ENCODE peak calls at places on chromosome 22, in six cellular contexts. One of them, this sample, is unnamed. For H3K4me1 and H3K9me3, the result is how much of the 10 kb centered on the place peaks cover.

GRCh38 chr22:20273720-20274119 is 5.6 kb upstream of the RTN4R start:
- DNase-seq in IMR-90: no peak
- DNase-seq in fibroblast of lung: no peak
- DNase-seq in adrenal gland: no peak
- DNase-seq in heart left ventricle: no peak
- DNase-seq in pancreas: no peak
- DNase-seq in this sample: no peak

GRCh38 chr22:18044548-18045271 is 20.3 kb upstream of the MICAL3 start:
- DNase-seq in pancreas: peak
- DNase-seq in adrenal gland: peak
- DNase-seq in heart left ventricle: peak
- DNase-seq in IMR-90: peak
- DNase-seq in fibroblast of lung: peak
- DNase-seq in this sample: no peak

GRCh38 chr22:50581950-50582561 is 593 bp downstream of the CHKB start:
- DNase-seq in pancreas: no peak
- DNase-seq in IMR-90: no peak
- DNase-seq in adrenal gland: peak
- DNase-seq in heart left ventricle: no peak
- DNase-seq in fibroblast of lung: no peak
- DNase-seq in this sample: peak

GRCh38 chr22:35581023-35581413 is 36.1 kb downstream of the MB start:
- DNase-seq in pancreas: no peak
- DNase-seq in adrenal gland: no peak
- DNase-seq in heart left ventricle: no peak
- DNase-seq in fibroblast of lung: no peak
- DNase-seq in IMR-90: no peak
- DNase-seq in this sample: no peak

GRCh38 chr22:49967333-49968241 is 7.0 kb downstream of the PIM3 start:
- DNase-seq in pancreas: peak
- DNase-seq in IMR-90: no peak
- DNase-seq in heart left ventricle: peak
- DNase-seq in adrenal gland: peak
- DNase-seq in fibroblast of lung: peak
- DNase-seq in this sample: no peak

GRCh38 chr22:20999350-21000214 is 2.3 kb downstream of the THAP7 start:
- DNase-seq in adrenal gland: no peak
- DNase-seq in fibroblast of lung: no peak
- DNase-seq in heart left ventricle: no peak
- DNase-seq in pancreas: no peak
- DNase-seq in IMR-90: no peak
- DNase-seq in this sample: no peak

GRCh38 chr22:43213066-43213465 is 26.1 kb upstream of the TTLL12 start:
- DNase-seq in heart left ventricle: no peak
- DNase-seq in IMR-90: no peak
- DNase-seq in fibroblast of lung: no peak
- DNase-seq in pancreas: no peak
- DNase-seq in adrenal gland: no peak
- DNase-seq in this sample: peak

GRCh38 chr22:43013355-43014061 is 1.4 kb downstream of the PACSIN2 start:
- DNase-seq in IMR-90: no peak
- DNase-seq in heart left ventricle: no peak
- DNase-seq in adrenal gland: peak
- DNase-seq in pancreas: no peak
- DNase-seq in fibroblast of lung: no peak
- DNase-seq in this sample: no peak

GRCh38 chr22:41943661-41944209 is 3.2 kb downstream of the CENPM start:
- DNase-seq in IMR-90: peak
- DNase-seq in heart left ventricle: no peak
- DNase-seq in pancreas: no peak
- DNase-seq in adrenal gland: no peak
- DNase-seq in fibroblast of lung: no peak
- DNase-seq in this sample: no peak

GRCh38 chr22:17633217-17633997 is 4.9 kb upstream of the ATP6V1E1 start:
- DNase-seq in pancreas: no peak
- DNase-seq in heart left ventricle: no peak
- DNase-seq in adrenal gland: peak
- DNase-seq in fibroblast of lung: peak
- DNase-seq in IMR-90: peak
- DNase-seq in this sample: peak

GRCh38 chr22:19527321-19527721 is 3.1 kb upstream of the CLDN5 start:
- DNase-seq in adrenal gland: no peak
- DNase-seq in heart left ventricle: no peak
- DNase-seq in pancreas: no peak
- DNase-seq in fibroblast of lung: no peak
- DNase-seq in IMR-90: no peak
- DNase-seq in this sample: no peak

GRCh38 chr22:41057076-41057475 is 35.3 kb upstream of the EP300 start:
- DNase-seq in heart left ventricle: no peak
- DNase-seq in adrenal gland: no peak
- DNase-seq in pancreas: no peak
- DNase-seq in IMR-90: no peak
- DNase-seq in fibroblast of lung: no peak
- DNase-seq in this sample: no peak

GRCh38 chr22:32852346-32853251 is 51.1 kb downstream of the TIMP3 start:
- DNase-seq in adrenal gland: peak
- DNase-seq in fibroblast of lung: peak
- DNase-seq in IMR-90: no peak
- DNase-seq in heart left ventricle: peak
- DNase-seq in pancreas: no peak
- DNase-seq in this sample: peak

GRCh38 chr22:40413873-40414272 is 43.5 kb downstream of the SGSM3 start:
- DNase-seq in heart left ventricle: no peak
- DNase-seq in fibroblast of lung: no peak
- DNase-seq in adrenal gland: no peak
- DNase-seq in pancreas: no peak
- DNase-seq in IMR-90: no peak
- DNase-seq in this sample: no peak

GRCh38 chr22:22424210-22424800 is 84.2 kb downstream of the ZNF280B start:
- DNase-seq in heart left ventricle: no peak
- DNase-seq in adrenal gland: no peak
- DNase-seq in fibroblast of lung: no peak
- DNase-seq in IMR-90: no peak
- DNase-seq in pancreas: no peak
- DNase-seq in this sample: no peak

GRCh38 chr22:22691716-22692701 is 47.6 kb downstream of the GGTLC2 start:
- DNase-seq in pancreas: no peak
- DNase-seq in fibroblast of lung: peak
- DNase-seq in IMR-90: no peak
- DNase-seq in heart left ventricle: no peak
- DNase-seq in adrenal gland: no peak
- DNase-seq in this sample: peak

DNA sequence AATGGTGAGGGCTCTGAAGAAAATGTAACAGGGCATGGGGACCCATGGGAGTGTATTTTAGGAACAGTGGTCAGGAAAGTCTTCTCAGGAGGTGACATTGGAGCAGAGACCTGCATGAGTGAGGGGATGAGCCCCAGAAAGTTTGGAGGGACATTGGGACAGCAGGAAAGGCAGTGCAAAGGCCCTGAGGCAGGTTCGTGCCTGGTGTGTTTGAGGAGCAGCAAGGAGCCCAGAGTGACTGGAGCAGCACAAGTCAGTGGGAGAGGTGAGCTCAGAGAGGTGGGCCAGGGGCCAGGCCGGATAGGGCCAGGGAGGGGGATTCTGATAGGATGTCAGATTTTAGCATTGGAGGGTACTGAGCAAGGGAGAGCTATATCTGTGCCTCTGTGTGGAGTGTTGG is 80.0 kb upstream of the CRYBB3 start:
- DNase-seq in heart left ventricle: no peak
- DNase-seq in pancreas: no peak
- DNase-seq in fibroblast of lung: no peak
- DNase-seq in IMR-90: no peak
- DNase-seq in adrenal gland: no peak
- DNase-seq in this sample: no peak
- H3K4me1 ChIP-seq in heart left ventricle: under half
- H3K4me1 ChIP-seq in pancreas: under half
- H3K4me1 ChIP-seq in fibroblast of lung: under half
- H3K4me1 ChIP-seq in IMR-90: under half
- H3K4me1 ChIP-seq in adrenal gland: under half
- H3K4me1 ChIP-seq in this sample: under half

GRCh38 chr22:24008381-24009226 is 2.5 kb upstream of the CABIN1 start:
- DNase-seq in heart left ventricle: no peak
- DNase-seq in pancreas: no peak
- DNase-seq in IMR-90: no peak
- DNase-seq in fibroblast of lung: no peak
- DNase-seq in adrenal gland: no peak
- DNase-seq in this sample: no peak
- H3K9me3 ChIP-seq in heart left ventricle: under half
- H3K9me3 ChIP-seq in pancreas: under half
- H3K9me3 ChIP-seq in IMR-90: under half
- H3K9me3 ChIP-seq in fibroblast of lung: under half
- H3K9me3 ChIP-seq in adrenal gland: under half
- H3K9me3 ChIP-seq in this sample: under half

DNA sequence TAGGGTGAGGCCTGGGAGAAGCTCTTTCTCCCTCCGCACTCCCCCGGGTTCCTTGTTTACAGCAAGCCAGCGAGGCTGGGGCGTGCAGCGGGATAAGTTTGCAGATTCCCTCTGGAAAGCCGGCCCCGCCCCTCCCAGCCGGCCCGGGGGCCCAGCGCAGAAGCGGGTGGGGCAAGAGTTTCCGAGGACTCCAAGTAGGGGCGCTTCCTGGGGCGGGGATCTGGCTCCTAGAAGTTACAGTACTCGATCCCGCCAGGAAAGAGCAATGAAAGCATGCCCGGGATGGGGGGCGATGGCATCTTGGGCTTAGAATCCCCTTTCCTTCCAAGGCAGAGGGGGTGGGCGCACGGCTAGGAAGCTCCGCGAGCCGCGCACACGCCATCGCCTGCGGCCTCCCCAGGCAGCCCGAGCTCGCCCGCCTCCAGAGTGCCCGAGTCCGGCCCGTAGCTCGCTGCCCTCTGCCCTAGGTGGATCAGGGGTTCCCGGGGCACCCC is 385 bp downstream of the TST start:
- DNase-seq in adrenal gland: peak
- DNase-seq in fibroblast of lung: peak
- DNase-seq in pancreas: peak
- DNase-seq in IMR-90: peak
- DNase-seq in heart left ventricle: peak
- DNase-seq in this sample: peak
- H3K4me1 ChIP-seq in adrenal gland: half or more
- H3K4me1 ChIP-seq in fibroblast of lung: under half
- H3K4me1 ChIP-seq in pancreas: under half
- H3K4me1 ChIP-seq in IMR-90: under half
- H3K4me1 ChIP-seq in heart left ventricle: half or more
- H3K4me1 ChIP-seq in this sample: half or more

DNA sequence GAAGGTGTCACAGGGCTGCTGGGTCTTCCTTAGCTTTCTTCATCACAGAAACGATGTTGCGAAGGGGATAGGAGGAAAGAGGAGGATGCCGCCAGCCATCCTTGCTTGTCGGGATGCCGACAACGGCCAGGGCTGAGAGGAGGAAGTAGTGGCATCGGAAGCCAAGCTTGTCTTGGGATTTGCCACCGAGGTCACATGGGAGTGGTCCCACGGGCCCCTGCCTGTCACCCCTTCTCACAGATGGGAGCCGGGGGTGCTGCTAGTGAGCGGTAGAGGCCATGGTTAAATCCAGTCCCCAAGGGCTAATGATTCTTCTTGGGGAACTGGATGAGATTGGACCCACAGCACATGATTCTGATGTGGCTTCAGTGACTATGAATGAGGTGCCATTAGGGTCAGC is 1375.8 kb downstream of the BRD1 start:
- DNase-seq in fibroblast of lung: no peak
- DNase-seq in heart left ventricle: no peak
- DNase-seq in IMR-90: no peak
- DNase-seq in pancreas: no peak
- DNase-seq in adrenal gland: no peak
- DNase-seq in this sample: no peak
- H3K9me3 ChIP-seq in fibroblast of lung: under half
- H3K9me3 ChIP-seq in heart left ventricle: under half
- H3K9me3 ChIP-seq in IMR-90: under half
- H3K9me3 ChIP-seq in pancreas: under half
- H3K9me3 ChIP-seq in adrenal gland: under half
- H3K9me3 ChIP-seq in this sample: under half

GRCh38 chr22:28800308-28801041 is at the start of gene XBP1:
- DNase-seq in pancreas: peak
- DNase-seq in adrenal gland: peak
- DNase-seq in heart left ventricle: peak
- DNase-seq in fibroblast of lung: peak
- DNase-seq in IMR-90: peak
- DNase-seq in this sample: peak

GRCh38 chr22:28799834-28800307 is 498 bp downstream of the XBP1 start:
- DNase-seq in pancreas: peak
- DNase-seq in fibroblast of lung: peak
- DNase-seq in IMR-90: peak
- DNase-seq in adrenal gland: peak
- DNase-seq in heart left ventricle: peak
- DNase-seq in this sample: peak

GRCh38 chr22:28801845-28802594 is 1.7 kb upstream of the XBP1 start:
- DNase-seq in pancreas: peak
- DNase-seq in heart left ventricle: no peak
- DNase-seq in fibroblast of lung: no peak
- DNase-seq in adrenal gland: no peak
- DNase-seq in IMR-90: no peak
- DNase-seq in this sample: no peak

GRCh38 chr22:28799125-28799833 is 1.1 kb downstream of the XBP1 start:
- DNase-seq in adrenal gland: peak
- DNase-seq in fibroblast of lung: peak
- DNase-seq in IMR-90: peak
- DNase-seq in heart left ventricle: no peak
- DNase-seq in pancreas: no peak
- DNase-seq in this sample: peak

DNA sequence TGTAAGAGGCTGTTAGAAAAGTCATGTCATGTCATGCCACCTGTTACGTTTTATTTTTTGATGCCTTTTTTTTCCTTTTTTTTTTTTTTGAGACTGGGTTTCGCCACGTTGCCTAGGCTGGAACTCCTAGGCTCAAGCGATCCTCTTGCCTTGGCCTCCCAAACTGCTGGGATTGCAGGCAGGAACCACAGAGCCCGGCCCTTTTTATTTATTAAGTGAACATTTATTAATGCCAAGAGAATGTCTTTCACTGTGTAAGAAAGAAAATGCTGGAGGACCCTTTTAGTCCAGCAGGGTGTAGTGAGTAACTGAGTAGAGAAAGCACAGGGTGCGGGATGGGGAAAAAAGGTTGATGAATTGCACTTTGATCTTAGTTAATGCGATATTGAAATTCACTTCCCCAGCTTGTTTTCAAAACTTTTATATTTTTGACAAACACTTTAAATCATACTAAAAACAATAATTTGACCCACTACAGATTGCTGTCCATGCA is 2.3 kb upstream of the XBP1 start:
- DNase-seq in heart left ventricle: no peak
- DNase-seq in fibroblast of lung: no peak
- DNase-seq in pancreas: peak
- DNase-seq in IMR-90: no peak
- DNase-seq in adrenal gland: no peak
- DNase-seq in this sample: no peak
- H3K4me1 ChIP-seq in heart left ventricle: under half
- H3K4me1 ChIP-seq in fibroblast of lung: under half
- H3K4me1 ChIP-seq in pancreas: under half
- H3K4me1 ChIP-seq in IMR-90: under half
- H3K4me1 ChIP-seq in adrenal gland: under half
- H3K4me1 ChIP-seq in this sample: under half

GRCh38 chr22:26072611-26073010 is 96.7 kb upstream of the SEZ6L start:
- DNase-seq in pancreas: no peak
- DNase-seq in IMR-90: no peak
- DNase-seq in fibroblast of lung: no peak
- DNase-seq in adrenal gland: no peak
- DNase-seq in heart left ventricle: no peak
- DNase-seq in this sample: no peak
- H3K9me3 ChIP-seq in pancreas: under half
- H3K9me3 ChIP-seq in IMR-90: under half
- H3K9me3 ChIP-seq in fibroblast of lung: under half
- H3K9me3 ChIP-seq in adrenal gland: under half
- H3K9me3 ChIP-seq in heart left ventricle: under half
- H3K9me3 ChIP-seq in this sample: under half

GRCh38 chr22:27863001-27863400 is 56.1 kb downstream of the PITPNB start:
- DNase-seq in fibroblast of lung: no peak
- DNase-seq in IMR-90: no peak
- DNase-seq in adrenal gland: no peak
- DNase-seq in heart left ventricle: no peak
- DNase-seq in pancreas: no peak
- DNase-seq in this sample: no peak
- H3K4me1 ChIP-seq in fibroblast of lung: under half
- H3K4me1 ChIP-seq in IMR-90: under half
- H3K4me1 ChIP-seq in adrenal gland: under half
- H3K4me1 ChIP-seq in heart left ventricle: under half
- H3K4me1 ChIP-seq in pancreas: under half
- H3K4me1 ChIP-seq in this sample: under half